ENCODE peak calls at places on chromosome 9, in five cellular contexts. R is brain microvascular endothelial cell, U is Caco-2, J is epithelial cell of esophagus, C is mesothelial cell of epicardium. N is an unnamed sample.

GRCh38 chr9:74872619-74873233 is 15.0 kb downstream of the TRPM6 start:
- DNase-seq in R (no peak), U (no peak), C (no peak), J (no peak), N (no peak)

GRCh38 chr9:99947395-99947794 is 40.9 kb downstream of the STX17 start:
- DNase-seq in C (no peak), R (peak; percentile 7), J (peak; percentile 2), U (no peak), N (no peak)

GRCh38 chr9:3956081-3956701 is 343.7 kb downstream of the GLIS3 start:
- DNase-seq in C (no peak), J (no peak), U (no peak), R (no peak), N (no peak)

GRCh38 chr9:35771524-35771923 is 17.4 kb upstream of the MSMP start:
- DNase-seq in R (no peak), C (no peak), U (no peak), J (peak; percentile 44), N (no peak)

GRCh38 chr9:22483528-22484060 is 37.0 kb downstream of the DMRTA1 start:
- DNase-seq in C (no peak), U (no peak), J (no peak), R (no peak), N (no peak)

GRCh38 chr9:114011313-114011712 is 66.8 kb downstream of the AMBP start:
- DNase-seq in R (no peak), J (no peak), U (no peak), C (no peak), N (no peak)

GRCh38 chr9:25964239-25964638 is 286.0 kb upstream of the TUSC1 start:
- DNase-seq in R (peak; percentile 73), J (peak; percentile 72), U (peak; percentile 37), C (no peak), N (peak; percentile 14)

GRCh38 chr9:114745879-114746550 is 59.8 kb downstream of the TNFSF15 start:
- DNase-seq in R (no peak), C (no peak), U (no peak), J (no peak), N (no peak)

GRCh38 chr9:22107646-22108045 is 98.5 kb upstream of the CDKN2B start:
- DNase-seq in U (no peak), C (no peak), J (no peak), R (no peak), N (no peak)

GRCh38 chr9:70481471-70481870 is 67.0 kb upstream of the KLF9 start:
- DNase-seq in U (no peak), R (no peak), C (no peak), J (no peak), N (no peak)

GRCh38 chr9:95171596-95171995 is 145.9 kb downstream of the FANCC start:
- DNase-seq in R (no peak), J (no peak), U (no peak), C (no peak), N (no peak)

GRCh38 chr9:128987800-128988199 is 40.3 kb downstream of the NUP188 start:
- DNase-seq in R (peak; percentile 69), U (no peak), J (peak; percentile 58), C (no peak), N (no peak)

GRCh38 chr9:21070171-21070571 is 7.6 kb downstream of the IFNB1 start:
- DNase-seq in R (peak; percentile 94), U (peak; percentile 8), C (no peak), J (peak; percentile 92), N (no peak)

GRCh38 chr9:13688990-13689600 is 409.6 kb upstream of the MPDZ start:
- DNase-seq in U (no peak), R (peak; percentile 21), C (no peak), J (peak; percentile 39), N (no peak)

GRCh38 chr9:114682846-114683245 is 854 bp upstream of the TEX48 start:
- DNase-seq in C (no peak), U (no peak), R (peak; percentile 7), J (no peak), N (no peak)

GRCh38 chr9:129778469-129778868 is 24.5 kb upstream of the TOR1B start:
- DNase-seq in J (peak; percentile 73), U (no peak), R (no peak), C (no peak), N (no peak)

GRCh38 chr9:125126019-125126746 is 17.1 kb downstream of the SCAI start:
- DNase-seq in J (peak; percentile 80), R (peak; percentile 97), U (no peak), C (no peak), N (no peak)

GRCh38 chr9:15304620-15305019 is 2.4 kb downstream of the TTC39B start:
- DNase-seq in C (no peak), R (no peak), J (peak; percentile 59), U (no peak), N (no peak)

GRCh38 chr9:15307523-15307841 is 466 bp upstream of the TTC39B start:
- DNase-seq in U (no peak), J (no peak), C (no peak), R (no peak), N (no peak)

GRCh38 chr9:15308511-15308910 is 1.5 kb upstream of the TTC39B start:
- DNase-seq in U (no peak), R (peak; percentile 63), J (peak; percentile 87), C (no peak), N (no peak)

GRCh38 chr9:15306068-15306756 is 804 bp downstream of the TTC39B start:
- DNase-seq in R (peak; percentile 31), J (peak; percentile 89), U (peak; percentile 66), C (peak; percentile 30), N (peak; percentile 8)

GRCh38 chr9:15306757-15307522 is at the start of gene TTC39B:
- DNase-seq in U (peak; percentile 93), J (peak; percentile 96), C (peak; percentile 81), R (peak; percentile 84), N (peak; percentile 90)
- TF ChIP-seq CTCF in U (no peak), J (no peak), C (no peak), R (no peak), N (no peak)

DNA sequence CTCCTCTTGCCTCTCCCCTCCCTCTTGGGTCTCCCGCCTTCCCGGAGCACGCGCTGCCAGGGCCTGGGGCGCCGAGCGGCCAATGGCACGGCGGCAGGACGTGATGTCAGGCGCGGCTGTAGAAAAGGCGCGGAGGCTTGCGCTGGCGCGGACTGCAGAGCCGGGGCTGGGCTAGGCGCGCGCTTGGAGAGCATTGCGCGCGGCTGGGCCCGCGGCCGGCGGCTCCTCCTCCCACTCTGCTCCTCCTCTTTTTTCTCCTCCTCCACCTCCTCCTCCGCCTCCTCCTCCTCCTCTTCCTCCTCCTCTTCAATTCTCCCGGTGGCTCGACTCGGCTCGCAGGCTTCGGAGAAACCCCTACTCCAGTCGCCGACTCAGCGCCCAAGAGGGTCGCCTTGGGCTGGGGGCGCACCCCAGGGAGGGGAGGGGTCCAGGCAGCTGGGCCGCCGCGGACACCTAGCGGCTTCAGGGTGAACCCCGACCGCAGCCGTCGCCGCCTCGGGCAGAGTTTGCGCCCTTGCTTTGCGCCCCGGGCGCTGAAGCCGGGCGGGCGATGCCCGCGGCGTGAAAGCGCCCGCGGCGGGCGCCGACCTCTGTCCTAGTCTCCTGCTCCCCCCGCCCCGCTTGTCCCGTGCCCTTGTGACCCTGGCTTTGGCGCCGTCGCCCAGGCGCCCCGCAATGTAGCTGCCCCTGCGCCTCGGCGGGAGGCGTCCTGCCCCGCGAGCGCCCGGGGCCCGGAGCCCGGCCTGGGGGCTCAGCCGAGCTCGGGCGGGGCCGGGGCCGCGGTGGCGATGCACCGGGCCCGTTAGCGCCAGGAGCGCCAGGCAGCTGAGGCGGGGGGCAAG is at the start of gene LHX2:
- DNase-seq in U (peak; percentile 88), R (peak; percentile 9), J (peak; percentile 73), C (no peak), N (peak; percentile 64)
- TF ChIP-seq CTCF in U (no peak), R (no peak), J (no peak), C (no peak), N (no peak)

GRCh38 chr9:12680341-12680740 is 12.8 kb upstream of the TYRP1 start:
- DNase-seq in C (no peak), R (no peak), J (no peak), U (no peak), N (no peak)
- TF ChIP-seq CTCF in C (no peak), R (no peak), J (no peak), U (no peak), N (no peak)

DNA sequence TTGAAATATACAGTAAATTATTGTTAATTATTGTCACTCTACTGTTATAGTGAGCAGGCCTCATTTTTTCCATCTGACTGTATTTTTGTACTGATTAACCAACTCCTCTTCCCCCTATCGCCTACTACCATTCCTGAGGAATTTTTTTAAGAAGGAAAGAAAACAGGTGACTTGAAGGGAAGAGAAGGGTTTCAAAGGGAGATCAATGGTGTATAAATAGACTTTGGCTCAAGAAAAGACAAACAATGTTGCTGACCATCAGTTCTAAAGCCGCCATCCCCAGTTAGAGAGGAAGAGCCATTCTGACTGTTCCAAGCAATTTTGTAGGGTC is 69.7 kb downstream of the BAAT start:
- DNase-seq in U (no peak), J (no peak), R (no peak), C (no peak), N (no peak)
- TF ChIP-seq CTCF in U (no peak), J (no peak), R (no peak), C (no peak), N (no peak)

DNA sequence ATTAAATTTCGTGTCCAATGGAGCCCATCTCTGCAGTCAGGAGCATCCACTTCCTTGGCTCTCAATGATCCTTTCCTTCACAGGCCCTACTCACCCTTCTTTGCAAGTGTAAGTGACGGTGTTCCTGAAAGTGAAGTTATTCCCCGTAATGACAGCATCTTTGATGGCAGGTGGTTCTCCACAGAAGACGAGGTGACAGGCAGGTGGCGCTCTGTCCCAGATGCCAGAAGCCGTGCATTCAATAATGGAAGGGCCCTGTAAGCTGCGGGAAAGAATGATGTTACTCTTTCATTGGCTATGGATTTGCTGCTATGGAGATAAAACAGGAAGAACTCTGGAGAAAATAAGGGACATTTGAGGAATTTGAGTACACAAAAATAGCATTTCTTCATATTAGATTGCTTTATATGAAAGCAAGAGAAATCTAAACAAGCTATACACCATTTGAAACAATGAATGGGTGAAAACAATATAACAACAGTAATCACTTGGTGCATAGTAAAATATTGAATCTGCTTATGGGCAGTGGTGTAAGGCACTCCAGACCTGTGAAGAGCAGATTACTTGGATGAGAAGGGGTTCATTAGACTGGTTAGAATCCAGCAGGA is 89.9 kb upstream of the TXNDC8 start:
- DNase-seq in J (peak; percentile 64), U (peak; percentile 46), C (no peak), R (peak; percentile 52), N (peak; percentile 45)
- TF ChIP-seq CTCF in J (peak; percentile 79), U (peak; percentile 53), C (no peak), R (peak; percentile 89), N (peak; percentile 68)

N was measured in neural crest cell.